ENCODE peak calls at places on chromosome X, in four cellular contexts. M is uterus, N is HCT116, Y is heart left ventricle. E is an unnamed sample.

GRCh38 chrX:8520791-8521190 is 56.2 kb downstream of the VCX3B start:
- DNase-seq in M (no peak), Y (no peak), N (no peak), E (no peak)

GRCh38 chrX:10034740-10035260 is 67.6 kb downstream of the CLDN34 start:
- DNase-seq in M (no peak), Y (no peak), N (no peak), E (no peak)

GRCh38 chrX:110136136-110136535 is 133.2 kb downstream of the TMEM164 start:
- DNase-seq in N (no peak), Y (no peak), M (no peak), E (no peak)

GRCh38 chrX:135477576-135477975 is 42.9 kb upstream of the INTS6L start:
- DNase-seq in Y (peak; percentile 74), M (no peak), N (peak; percentile 29), E (peak; percentile 66)

GRCh38 chrX:69815063-69815462 is 199.2 kb downstream of the EDA start:
- DNase-seq in N (no peak), Y (no peak), M (no peak), E (no peak)

GRCh38 chrX:121122332-121122731 is 74.9 kb downstream of the GLUD2 start:
- DNase-seq in Y (no peak), M (no peak), N (no peak), E (no peak)

GRCh38 chrX:123607270-123607669 is 125.6 kb downstream of the THOC2 start:
- DNase-seq in M (no peak), N (no peak), Y (no peak), E (no peak)

GRCh38 chrX:40326186-40326965 is 228.6 kb upstream of the BCOR start:
- DNase-seq in N (no peak), M (no peak), Y (no peak), E (no peak)

GRCh38 chrX:150775569-150776350 is 82.6 kb downstream of the MTMR1 start:
- DNase-seq in N (no peak), Y (no peak), M (no peak), E (no peak)

GRCh38 chrX:119573840-119574393 is 446 bp upstream of the UBE2A start:
- DNase-seq in M (peak; percentile 32), Y (peak; percentile 27), N (peak; percentile 15), E (no peak)

GRCh38 chrX:109732319-109732779 is 708 bp downstream of the ACSL4 start:
- DNase-seq in M (no peak), Y (no peak), N (no peak), E (no peak)

GRCh38 chrX:7083468-7084396 is 63.8 kb upstream of the STS start:
- DNase-seq in N (peak; percentile 23), M (no peak), Y (no peak), E (no peak)

GRCh38 chrX:44906542-44906941 is 33.6 kb downstream of the KDM6A start:
- DNase-seq in Y (no peak), M (no peak), N (no peak), E (no peak)

GRCh38 chrX:44906041-44906440 is 33.1 kb downstream of the KDM6A start:
- DNase-seq in Y (no peak), M (no peak), N (no peak), E (no peak)

GRCh38 chrX:44904542-44905115 is 31.6 kb downstream of the KDM6A start:
- DNase-seq in Y (no peak), M (no peak), N (no peak), E (no peak)

GRCh38 chrX:44908838-44909237 is 35.9 kb downstream of the KDM6A start:
- DNase-seq in Y (no peak), N (no peak), M (no peak), E (no peak)

GRCh38 chrX:44908198-44908597 is 35.2 kb downstream of the KDM6A start:
- DNase-seq in Y (no peak), N (no peak), M (no peak), E (no peak)
- H3K4me1 ChIP-seq in Y (peaks cover 39% of the 10 kb centered on the region), N (peaks cover 28% of the 10 kb centered on the region), M (peaks cover 5% of the 10 kb centered on the region), E (no peaks in the 10 kb centered on the region)

DNA sequence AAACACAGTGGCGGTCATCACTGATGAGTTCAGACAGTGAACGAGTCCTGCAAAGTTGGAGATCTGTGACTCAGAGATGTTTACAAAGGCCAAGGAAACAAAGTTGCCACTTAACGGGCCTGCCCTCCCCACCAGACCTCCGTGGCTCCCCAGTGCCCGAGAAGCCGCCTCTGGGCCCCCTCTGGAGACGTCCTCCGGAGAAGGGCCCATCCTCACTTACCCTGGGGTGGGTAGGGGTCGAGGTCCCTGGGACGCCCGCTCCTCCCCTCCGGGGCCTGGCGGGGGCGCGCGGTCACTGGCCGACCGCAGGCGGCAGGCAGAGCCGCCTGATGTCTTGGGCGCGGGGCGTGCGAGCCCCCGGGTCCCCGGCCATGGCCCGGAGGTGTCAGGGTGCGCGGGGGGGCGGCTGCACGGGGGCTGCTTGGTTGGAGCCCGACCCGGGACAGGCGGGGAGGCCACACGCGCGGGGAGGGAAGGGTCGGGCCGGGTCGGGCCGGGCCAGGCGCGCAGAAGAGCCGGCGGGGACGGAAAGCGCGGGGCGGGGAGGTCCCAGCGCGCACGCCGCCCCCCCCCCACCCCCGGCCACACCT is 590 bp downstream of the DHRSX start:
- DNase-seq in N (no peak), M (no peak), Y (peak; percentile 45), E (no peak)
- TF ChIP-seq CTCF in N (no peak), M (no peak), Y (no peak), E (no peak)

GRCh38 chrX:130523460-130524394 is 121.9 kb downstream of the RBMX2 start:
- DNase-seq in N (no peak), Y (peak; percentile 18), M (peak; percentile 26), E (peak; percentile 9)
- TF ChIP-seq POLR2A in N (no peak), Y (no peak), M (no peak), E (no peak)

DNA sequence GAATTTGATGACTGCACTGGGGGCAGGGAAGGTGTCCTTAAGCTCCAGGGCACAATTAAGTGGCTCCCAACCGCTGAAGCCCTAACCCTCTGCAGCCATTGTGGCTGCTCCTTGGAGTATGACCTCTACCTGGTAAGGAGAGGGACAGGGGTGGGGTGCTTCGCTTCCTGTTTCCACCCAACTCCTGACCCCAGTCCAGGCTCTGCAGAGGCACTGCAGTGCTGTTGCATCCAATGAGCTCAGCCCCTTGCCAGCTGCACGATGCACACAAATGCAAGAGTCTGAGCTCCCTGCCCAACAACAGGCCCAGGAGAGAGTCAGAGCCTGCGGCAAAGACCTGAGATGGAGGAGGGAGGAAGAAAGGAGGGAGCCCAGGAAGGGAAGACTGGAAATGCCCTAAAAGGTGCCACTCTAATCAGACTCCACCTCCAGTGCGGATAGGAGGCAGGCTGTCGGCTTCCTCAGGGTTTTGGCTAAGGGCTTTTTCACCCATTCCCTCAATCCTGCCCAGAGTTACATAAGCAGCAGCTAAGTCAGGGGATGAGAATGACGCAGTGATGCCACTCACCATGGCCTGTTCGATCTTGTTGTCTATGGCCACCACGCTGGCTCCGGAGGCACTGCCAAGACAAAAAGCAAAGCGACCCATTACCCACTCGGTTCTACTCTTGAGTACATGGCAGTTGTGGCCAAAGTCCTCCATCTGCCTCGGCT is 60.1 kb downstream of the TSC22D3 start:
- DNase-seq in Y (no peak), M (no peak), N (no peak), E (no peak)
- H3K4me1 ChIP-seq in Y (peaks cover 52% of the 10 kb centered on the region), M (no peaks in the 10 kb centered on the region), N (peaks cover 21% of the 10 kb centered on the region), E (no peaks in the 10 kb centered on the region)

GRCh38 chrX:152601848-152602616 is 35.7 kb upstream of the GABRQ start:
- DNase-seq in N (peak; percentile 10), M (no peak), Y (no peak), E (no peak)
- TF ChIP-seq CTCF in N (peak; percentile 40), M (no peak), Y (no peak), E (no peak)

DNA sequence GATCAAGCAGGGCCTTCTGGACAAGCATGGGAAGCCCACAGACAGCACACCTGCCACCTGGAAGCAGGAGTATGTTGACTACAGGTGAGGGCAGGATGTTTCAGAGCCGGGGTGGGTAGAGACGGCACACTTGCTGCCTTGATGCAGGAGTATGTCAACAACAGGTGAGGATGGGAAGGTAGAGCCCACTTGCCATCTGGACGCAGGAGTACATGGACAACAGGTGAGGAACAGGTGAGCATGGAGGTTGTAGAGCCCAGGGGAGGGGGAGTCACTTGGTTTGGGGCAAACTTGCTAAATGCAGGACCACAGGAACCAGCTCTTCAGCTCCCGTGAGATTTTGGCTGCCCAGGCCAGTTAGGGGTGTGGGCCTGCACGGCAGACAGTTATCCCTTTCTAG is 12.0 kb downstream of the DKC1 start:
- DNase-seq in Y (no peak), N (no peak), M (no peak), E (no peak)
- TF ChIP-seq POLR2A in Y (no peak), N (no peak), M (no peak), E (no peak)

DNA sequence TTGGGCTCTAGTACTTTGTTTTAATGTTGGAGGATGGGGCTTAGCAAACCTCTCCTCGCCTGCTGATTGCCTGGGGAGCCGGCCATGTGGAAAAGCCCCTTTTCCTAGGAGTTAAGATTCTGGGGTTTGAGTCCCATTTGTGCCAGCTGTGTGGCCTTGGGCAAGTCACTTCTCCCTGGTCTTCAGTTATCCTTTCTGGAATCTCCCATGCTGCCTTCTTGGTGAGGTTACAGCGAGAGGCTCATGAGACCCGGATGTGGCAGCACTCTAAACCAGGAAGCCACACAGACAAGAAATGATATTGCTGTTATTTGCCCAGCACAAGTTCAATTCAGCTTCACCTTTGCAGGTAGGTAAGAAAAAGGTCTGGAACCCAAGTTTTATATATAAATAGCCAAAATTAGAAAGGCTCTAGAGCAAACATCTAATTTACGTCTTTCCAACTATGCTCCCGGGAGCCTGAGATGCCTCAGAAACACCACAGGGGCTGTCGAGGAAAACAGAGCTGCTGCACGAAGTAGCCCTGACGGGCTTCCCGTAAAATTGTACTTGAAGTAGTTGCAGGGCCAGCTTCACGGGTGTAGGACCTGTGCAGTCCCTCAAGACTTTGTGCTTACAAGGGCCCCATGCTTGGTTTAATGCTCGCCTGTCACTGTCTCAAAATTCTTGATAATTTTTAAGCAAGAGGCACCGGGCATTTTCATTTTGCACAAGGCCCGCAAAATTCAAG is 8.3 kb upstream of the SASH3 start:
- DNase-seq in N (no peak), Y (no peak), M (no peak), E (no peak)
- H3K4me1 ChIP-seq in N (no peaks in the 10 kb centered on the region), Y (no peaks in the 10 kb centered on the region), M (no peaks in the 10 kb centered on the region), E (no peaks in the 10 kb centered on the region)

DNA sequence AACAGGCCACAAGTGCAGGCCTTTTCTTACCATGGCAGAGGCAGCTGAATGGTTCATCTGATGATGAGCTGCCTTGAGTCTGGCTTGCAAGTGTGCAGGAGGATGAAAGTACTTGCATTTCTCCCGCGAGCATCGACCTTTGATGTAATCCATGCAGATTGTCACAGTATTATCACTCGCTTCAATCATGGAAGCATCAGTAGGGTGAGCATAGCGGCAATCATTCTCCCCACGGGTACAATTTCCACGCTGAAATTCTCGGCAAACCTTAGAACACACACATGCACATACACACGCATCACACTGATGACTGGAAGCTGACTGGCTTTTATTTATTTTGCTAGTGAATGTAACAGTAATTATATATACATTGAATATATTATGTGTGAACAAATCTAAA is 98.0 kb downstream of the MBNL3 start:
- DNase-seq in M (no peak), N (no peak), Y (no peak), E (no peak)
- TF ChIP-seq CTCF in M (no peak), N (no peak), Y (no peak), E (no peak)

E was measured in prostate gland.